ENCODE peak calls at places on chromosomes 12 and 14, in eight cellular contexts. C is Panc1, B is left ventricle myocardium inferior, W is heart left ventricle, P is heart right ventricle, Z is stomach, Y is A549, I is SK-N-SH. N is an unnamed sample. For H3K9me3, the result is how much of the 10 kb centered on the place peaks cover.

GRCh38 chr12:132401982-132402381 is 72.6 kb upstream of the GALNT9 start:
- DNase-seq in C (no peak), B (no peak), W (no peak), P (no peak), Z (no peak), Y (no peak), I (no peak), N (no peak)

GRCh38 chr14:59328410-59328809 is 136.8 kb downstream of the GPR135 start:
- DNase-seq in C (no peak), B (no peak), W (no peak), P (no peak), Z (no peak), Y (no peak), I (no peak), N (no peak)

GRCh38 chr14:91383439-91383838 is 34.2 kb downstream of the CCDC88C start:
- DNase-seq in C (no peak), B (no peak), W (no peak), P (no peak), Z (no peak), Y (no peak), I (no peak), N (no peak)

GRCh38 chr14:100824156-100824555 is 1.8 kb upstream of the MEG3 start:
- DNase-seq in C (no peak), B (peak), W (peak), P (peak), Z (no peak), Y (no peak), I (peak), N (no peak)

GRCh38 chr12:70408004-70408790 is 42.1 kb downstream of the KCNMB4 start:
- DNase-seq in C (no peak), B (no peak), W (no peak), P (no peak), Z (no peak), Y (no peak), I (no peak), N (no peak)

GRCh38 chr12:124413401-124413800 is 118.5 kb downstream of the RFLNA start:
- DNase-seq in C (no peak), B (peak), W (no peak), P (peak), Z (no peak), Y (no peak), I (peak), N (no peak)

GRCh38 chr12:70845268-70845667 is 75.3 kb downstream of the PTPRR start:
- DNase-seq in C (no peak), B (no peak), W (no peak), P (no peak), Z (no peak), Y (no peak), I (no peak), N (no peak)

GRCh38 chr14:47442206-47442605 is 233.2 kb downstream of the MDGA2 start:
- DNase-seq in C (no peak), B (no peak), W (no peak), P (no peak), Z (no peak), Y (no peak), I (no peak), N (no peak)

GRCh38 chr14:36514278-36515104 is 5.5 kb downstream of the NKX2-1 start:
- DNase-seq in C (no peak), B (no peak), W (no peak), P (no peak), Z (no peak), Y (no peak), I (no peak), N (peak)

GRCh38 chr14:22484638-22485037 is 104.4 kb downstream of the DAD1 start:
- DNase-seq in C (no peak), B (no peak), W (no peak), P (no peak), Z (no peak), Y (no peak), I (no peak), N (no peak)

GRCh38 chr14:49546766-49547165 is 39.4 kb downstream of the RPS29 start:
- DNase-seq in C (no peak), B (no peak), W (no peak), P (no peak), Z (no peak), Y (no peak), I (no peak), N (no peak)

GRCh38 chr12:112843272-112843671 is 51.7 kb downstream of the RPH3A start:
- DNase-seq in C (no peak), B (no peak), W (no peak), P (no peak), Z (no peak), Y (no peak), I (peak), N (no peak)

GRCh38 chr12:56078931-56079728 is 835 bp upstream of the ERBB3 start:
- DNase-seq in C (peak), B (peak), W (peak), P (peak), Z (peak), Y (peak), I (peak), N (peak)

GRCh38 chr12:89573081-89573810 is 47.4 kb upstream of the POC1B start:
- DNase-seq in C (no peak), B (no peak), W (no peak), P (no peak), Z (no peak), Y (no peak), I (no peak), N (no peak)

GRCh38 chr14:101019974-101020710 is 116.6 kb upstream of the RTL1 start:
- DNase-seq in C (no peak), B (peak), W (peak), P (no peak), Z (peak), Y (no peak), I (no peak), N (peak)

GRCh38 chr12:132146772-132147422 is 2.6 kb downstream of the NOC4L start:
- DNase-seq in C (no peak), B (peak), W (no peak), P (no peak), Z (no peak), Y (no peak), I (peak), N (no peak)

GRCh38 chr14:89000007-89000942 is 175.8 kb downstream of the TTC8 start:
- DNase-seq in C (no peak), B (no peak), W (no peak), P (peak), Z (peak), Y (peak), I (no peak), N (peak)

DNA sequence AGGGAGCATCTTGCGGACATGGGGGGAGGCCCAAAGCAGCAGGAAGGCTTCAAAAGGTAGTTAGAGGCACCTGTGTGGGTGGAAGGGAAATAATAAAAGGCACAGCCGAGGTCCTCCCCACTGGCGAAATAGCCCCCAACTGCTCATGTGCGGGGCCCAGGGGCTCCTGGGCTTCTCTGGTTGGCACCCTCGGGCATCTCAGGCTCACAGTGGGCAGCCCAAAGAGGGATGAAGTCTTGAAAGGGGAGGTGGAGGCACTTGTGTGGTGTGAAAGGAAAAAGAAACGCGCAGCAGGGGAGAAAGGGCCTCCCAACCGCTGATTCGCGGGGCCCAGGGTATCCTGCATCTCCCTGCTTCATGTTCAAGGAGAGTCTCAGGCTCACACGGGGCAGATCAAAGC is 579.4 kb downstream of the ALG10 start:
- DNase-seq in C (no peak), B (no peak), W (no peak), P (no peak), Z (no peak), Y (no peak), I (peak), N (no peak)
- H3K9me3 ChIP-seq in C (under half), B (half or more), W (under half), P (under half), Z (half or more), Y (under half), I (under half), N (half or more)

GRCh38 chr14:68525516-68525915 is 267.4 kb downstream of the ZFP36L1 start:
- DNase-seq in C (no peak), B (no peak), W (no peak), P (no peak), Z (no peak), Y (no peak), I (no peak), N (no peak)

GRCh38 chr14:68526420-68527105 is 266.3 kb downstream of the ZFP36L1 start:
- DNase-seq in C (no peak), B (no peak), W (peak), P (peak), Z (peak), Y (no peak), I (no peak), N (peak)

GRCh38 chr14:68528031-68528687 is 264.7 kb downstream of the ZFP36L1 start:
- DNase-seq in C (no peak), B (no peak), W (no peak), P (no peak), Z (no peak), Y (no peak), I (no peak), N (no peak)

GRCh38 chr14:68530443-68530842 is 262.4 kb downstream of the ZFP36L1 start:
- DNase-seq in C (no peak), B (no peak), W (no peak), P (no peak), Z (no peak), Y (no peak), I (no peak), N (no peak)

DNA sequence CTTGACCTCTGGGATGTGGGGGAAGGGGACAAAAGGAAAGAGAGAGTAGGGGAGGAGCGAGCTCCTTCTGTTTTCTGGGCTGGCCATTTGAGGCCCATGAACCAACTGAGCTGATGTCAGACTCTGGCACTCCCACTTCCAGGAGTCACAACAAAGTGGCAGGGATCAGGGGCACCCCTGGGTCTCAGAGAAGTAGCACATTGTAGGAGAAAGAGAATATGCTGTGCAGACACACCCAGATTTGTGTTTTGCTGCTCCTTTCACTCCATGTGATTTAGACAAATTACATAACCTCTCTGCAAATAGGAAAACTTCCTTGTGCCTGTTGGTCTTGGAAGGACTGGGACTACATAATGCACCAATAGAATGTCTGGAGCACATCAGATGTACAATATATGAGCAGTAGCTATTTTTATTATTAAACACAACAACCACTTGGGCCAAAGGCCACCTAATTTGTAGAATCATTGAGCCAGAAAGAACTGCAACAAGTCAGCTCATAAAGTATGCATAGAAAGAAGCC is 265.5 kb downstream of the ZFP36L1 start:
- DNase-seq in C (no peak), B (no peak), W (no peak), P (no peak), Z (peak), Y (no peak), I (no peak), N (no peak)
- H3K9me3 ChIP-seq in C (under half), B (under half), W (under half), P (under half), Z (under half), Y (under half), I (under half), N (under half)

GRCh38 chr14:40317690-40318089 is 885.5 kb upstream of the FBXO33 start:
- DNase-seq in C (no peak), B (no peak), W (no peak), P (no peak), Z (no peak), Y (no peak), I (no peak), N (no peak)

GRCh38 chr14:40312296-40312695 is 880.1 kb upstream of the FBXO33 start:
- DNase-seq in C (no peak), B (no peak), W (no peak), P (no peak), Z (no peak), Y (no peak), I (no peak), N (no peak)

DNA sequence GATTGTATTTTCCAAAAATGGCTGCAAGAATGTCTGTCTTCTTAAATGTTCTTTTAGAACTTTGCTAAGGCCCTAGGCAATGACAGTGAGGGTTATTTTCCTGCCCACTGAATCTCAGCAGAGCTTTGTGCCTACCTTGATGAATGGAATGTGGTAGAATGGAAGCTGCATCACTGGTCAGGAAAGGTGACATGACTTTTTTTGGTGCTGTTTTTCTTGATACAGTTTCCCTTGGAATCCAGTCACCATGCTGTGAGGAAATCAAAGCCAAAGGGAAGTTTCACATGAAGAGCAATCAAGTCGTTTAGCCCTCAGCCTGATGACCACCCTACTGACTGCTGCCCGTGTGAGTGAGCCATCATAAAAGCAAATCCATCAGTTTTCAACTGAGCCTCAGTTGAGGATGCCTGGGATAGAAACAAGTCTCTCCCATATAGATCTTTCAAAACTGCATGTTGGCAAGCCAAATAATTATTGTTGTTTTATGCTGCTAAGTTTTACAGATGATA is 886.0 kb upstream of the FBXO33 start:
- DNase-seq in C (no peak), B (no peak), W (no peak), P (no peak), Z (no peak), Y (no peak), I (no peak), N (no peak)
- H3K9me3 ChIP-seq in C (under half), B (under half), W (under half), P (under half), Z (under half), Y (under half), I (under half), N (under half)

GRCh38 chr14:105911006-105911847 is 384.8 kb downstream of the TMEM121 start:
- DNase-seq in C (no peak), B (no peak), W (peak), P (peak), Z (no peak), Y (no peak), I (no peak), N (no peak)
- H3K9me3 ChIP-seq in C (under half), B (under half), W (under half), P (under half), Z (under half), Y (under half), I (under half), N (under half)

GRCh38 chr12:34352098-34352497 is 329.8 kb downstream of the ALG10 start:
- DNase-seq in C (no peak), B (no peak), W (no peak), P (no peak), Z (no peak), Y (no peak), I (no peak), N (no peak)
- H3K9me3 ChIP-seq in C (under half), B (under half), W (under half), P (under half), Z (half or more), Y (under half), I (under half), N (under half)